ENCODE peak calls at places on chromosomes 16 and 17, in six cellular contexts. One of them, this sample, is unnamed.

GRCh38 chr17:82334622-82335394 is 1.2 kb upstream of the SECTM1 start:
- DNase-seq in bronchial epithelial cell: peak; percentile 20
- DNase-seq in fibroblast of lung: no peak
- DNase-seq in breast epithelium: no peak
- DNase-seq in iPS DF 6.9: no peak
- DNase-seq in right cardiac atrium: no peak
- DNase-seq in this sample: no peak

GRCh38 chr16:22098538-22099255 is 6.4 kb downstream of the VWA3A start:
- DNase-seq in bronchial epithelial cell: peak; percentile 62
- DNase-seq in fibroblast of lung: peak; percentile 34
- DNase-seq in breast epithelium: no peak
- DNase-seq in iPS DF 6.9: no peak
- DNase-seq in right cardiac atrium: no peak
- DNase-seq in this sample: no peak

GRCh38 chr17:66348605-66349165 is 46.3 kb downstream of the PRKCA start:
- DNase-seq in bronchial epithelial cell: peak; percentile 80
- DNase-seq in fibroblast of lung: peak; percentile 88
- DNase-seq in breast epithelium: no peak
- DNase-seq in iPS DF 6.9: no peak
- DNase-seq in right cardiac atrium: no peak
- DNase-seq in this sample: peak; percentile 78

GRCh38 chr17:10646393-10646990 is 10.6 kb downstream of the MYH3 start:
- DNase-seq in bronchial epithelial cell: peak; percentile 45
- DNase-seq in fibroblast of lung: peak; percentile 53
- DNase-seq in breast epithelium: peak; percentile 65
- DNase-seq in iPS DF 6.9: peak; percentile 47
- DNase-seq in right cardiac atrium: peak; percentile 53
- DNase-seq in this sample: peak; percentile 60

GRCh38 chr17:43014020-43014615 is 7.5 kb downstream of the IFI35 start:
- DNase-seq in bronchial epithelial cell: no peak
- DNase-seq in fibroblast of lung: no peak
- DNase-seq in breast epithelium: no peak
- DNase-seq in iPS DF 6.9: no peak
- DNase-seq in right cardiac atrium: no peak
- DNase-seq in this sample: no peak

GRCh38 chr17:17298108-17298507 is 5.1 kb upstream of the NT5M start:
- DNase-seq in bronchial epithelial cell: peak; percentile 55
- DNase-seq in fibroblast of lung: no peak
- DNase-seq in breast epithelium: no peak
- DNase-seq in iPS DF 6.9: no peak
- DNase-seq in right cardiac atrium: no peak
- DNase-seq in this sample: no peak

GRCh38 chr16:12532871-12533610 is 270.6 kb downstream of the CPPED1 start:
- DNase-seq in bronchial epithelial cell: no peak
- DNase-seq in fibroblast of lung: no peak
- DNase-seq in breast epithelium: no peak
- DNase-seq in iPS DF 6.9: no peak
- DNase-seq in right cardiac atrium: peak; percentile 38
- DNase-seq in this sample: no peak

GRCh38 chr16:56684256-56684925 is 2.1 kb downstream of the MT1X start:
- DNase-seq in bronchial epithelial cell: peak; percentile 33
- DNase-seq in fibroblast of lung: no peak
- DNase-seq in breast epithelium: no peak
- DNase-seq in iPS DF 6.9: no peak
- DNase-seq in right cardiac atrium: no peak
- DNase-seq in this sample: no peak

GRCh38 chr16:8919934-8920465 is 37.8 kb downstream of the LITAFD start:
- DNase-seq in bronchial epithelial cell: no peak
- DNase-seq in fibroblast of lung: no peak
- DNase-seq in breast epithelium: no peak
- DNase-seq in iPS DF 6.9: no peak
- DNase-seq in right cardiac atrium: no peak
- DNase-seq in this sample: no peak

GRCh38 chr17:69058165-69058564 is 2.6 kb downstream of the ABCA9 start:
- DNase-seq in bronchial epithelial cell: no peak
- DNase-seq in fibroblast of lung: no peak
- DNase-seq in breast epithelium: no peak
- DNase-seq in iPS DF 6.9: peak; percentile 13
- DNase-seq in right cardiac atrium: no peak
- DNase-seq in this sample: no peak

GRCh38 chr16:24540575-24541240 is 1.3 kb downstream of the RBBP6 start:
- DNase-seq in bronchial epithelial cell: peak; percentile 28
- DNase-seq in fibroblast of lung: peak; percentile 16
- DNase-seq in breast epithelium: no peak
- DNase-seq in iPS DF 6.9: no peak
- DNase-seq in right cardiac atrium: no peak
- DNase-seq in this sample: no peak

GRCh38 chr16:67884-68789 is 4.3 kb downstream of the RHBDF1 start:
- DNase-seq in bronchial epithelial cell: no peak
- DNase-seq in fibroblast of lung: no peak
- DNase-seq in breast epithelium: no peak
- DNase-seq in iPS DF 6.9: no peak
- DNase-seq in right cardiac atrium: peak; percentile 60
- DNase-seq in this sample: no peak

GRCh38 chr16:3266873-3267537 is 10.6 kb upstream of the MEFV start:
- DNase-seq in bronchial epithelial cell: no peak
- DNase-seq in fibroblast of lung: peak; percentile 64
- DNase-seq in breast epithelium: no peak
- DNase-seq in iPS DF 6.9: no peak
- DNase-seq in right cardiac atrium: no peak
- DNase-seq in this sample: peak; percentile 57

DNA sequence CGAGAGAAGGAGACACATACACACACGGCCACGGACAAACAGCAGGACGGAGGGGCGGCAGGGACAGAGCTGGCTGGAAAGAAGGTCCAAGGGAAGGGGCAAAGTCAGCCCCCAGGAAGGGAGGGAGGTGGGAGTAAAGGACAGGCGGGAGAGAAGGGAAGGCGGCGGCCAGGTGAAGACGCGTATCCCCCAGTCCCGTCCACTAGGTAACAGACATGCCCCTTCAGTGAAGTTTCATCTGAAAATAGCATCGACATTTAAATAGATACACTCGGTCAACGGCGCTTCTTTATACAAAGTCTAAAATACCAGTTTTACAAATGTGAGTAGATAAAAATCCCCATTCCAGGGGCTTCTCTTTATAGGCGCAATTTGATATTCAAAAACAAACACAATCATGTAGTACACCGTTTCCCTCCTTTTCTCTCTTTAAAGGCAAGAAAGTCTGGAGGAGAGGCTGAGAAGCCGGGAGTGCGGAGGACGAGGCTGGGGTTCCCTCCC is 4.5 kb downstream of the CBX8 start:
- DNase-seq in bronchial epithelial cell: no peak
- DNase-seq in fibroblast of lung: no peak
- DNase-seq in breast epithelium: no peak
- DNase-seq in iPS DF 6.9: no peak
- DNase-seq in right cardiac atrium: no peak
- DNase-seq in this sample: no peak
- H3K27me3 ChIP-seq in bronchial epithelial cell: peaks cover 39% of the 10 kb centered on the region
- H3K27me3 ChIP-seq in fibroblast of lung: peaks cover 37% of the 10 kb centered on the region
- H3K27me3 ChIP-seq in breast epithelium: peaks cover 56% of the 10 kb centered on the region
- H3K27me3 ChIP-seq in iPS DF 6.9: peaks cover 63% of the 10 kb centered on the region
- H3K27me3 ChIP-seq in right cardiac atrium: no peaks in the 10 kb centered on the region
- H3K27me3 ChIP-seq in this sample: peaks cover 8% of the 10 kb centered on the region

GRCh38 chr17:70369296-70369855 is 200.0 kb downstream of the KCNJ2 start:
- DNase-seq in bronchial epithelial cell: no peak
- DNase-seq in fibroblast of lung: peak; percentile 36
- DNase-seq in breast epithelium: no peak
- DNase-seq in iPS DF 6.9: no peak
- DNase-seq in right cardiac atrium: no peak
- DNase-seq in this sample: no peak

GRCh38 chr17:70366421-70366820 is 197.1 kb downstream of the KCNJ2 start:
- DNase-seq in bronchial epithelial cell: no peak
- DNase-seq in fibroblast of lung: no peak
- DNase-seq in breast epithelium: no peak
- DNase-seq in iPS DF 6.9: no peak
- DNase-seq in right cardiac atrium: no peak
- DNase-seq in this sample: no peak

DNA sequence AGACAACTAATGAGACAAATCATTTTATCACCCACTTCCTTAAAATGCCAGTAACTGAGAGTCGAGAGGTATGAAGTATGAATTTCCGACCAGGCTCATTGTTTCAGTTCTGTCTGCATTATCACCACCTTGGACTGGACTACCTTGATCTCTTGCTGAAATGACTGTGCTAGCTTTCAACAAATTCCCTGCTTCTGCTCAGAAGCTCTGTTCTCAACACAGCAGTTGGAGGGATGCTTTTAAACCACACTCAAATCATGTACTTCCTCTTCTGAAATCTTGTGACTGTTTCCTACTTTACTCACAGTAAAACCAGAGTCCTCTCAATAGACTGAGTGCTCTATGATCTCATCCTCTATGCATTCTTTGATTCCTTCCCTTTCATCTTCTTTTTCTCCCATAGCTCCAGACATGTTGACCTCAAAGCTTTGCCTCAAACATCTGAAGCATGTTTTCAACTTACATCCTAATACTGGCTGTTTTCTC is 195.8 kb downstream of the KCNJ2 start:
- DNase-seq in bronchial epithelial cell: peak; percentile 13
- DNase-seq in fibroblast of lung: peak; percentile 95
- DNase-seq in breast epithelium: no peak
- DNase-seq in iPS DF 6.9: no peak
- DNase-seq in right cardiac atrium: no peak
- DNase-seq in this sample: no peak
- H3K4me3 ChIP-seq in bronchial epithelial cell: no peak overlapping the region
- H3K4me3 ChIP-seq in fibroblast of lung: no peak overlapping the region
- H3K4me3 ChIP-seq in breast epithelium: no peak overlapping the region
- H3K4me3 ChIP-seq in iPS DF 6.9: no peak overlapping the region
- H3K4me3 ChIP-seq in right cardiac atrium: no peak overlapping the region
- H3K4me3 ChIP-seq in this sample: no peak overlapping the region

GRCh38 chr16:88945473-88945872 is 31.5 kb downstream of the CBFA2T3 start:
- DNase-seq in bronchial epithelial cell: no peak
- DNase-seq in fibroblast of lung: no peak
- DNase-seq in breast epithelium: no peak
- DNase-seq in iPS DF 6.9: no peak
- DNase-seq in right cardiac atrium: no peak
- DNase-seq in this sample: no peak

GRCh38 chr16:88941933-88942909 is 34.8 kb downstream of the CBFA2T3 start:
- DNase-seq in bronchial epithelial cell: no peak
- DNase-seq in fibroblast of lung: no peak
- DNase-seq in breast epithelium: no peak
- DNase-seq in iPS DF 6.9: no peak
- DNase-seq in right cardiac atrium: peak; percentile 58
- DNase-seq in this sample: no peak

GRCh38 chr16:88941051-88941932 is 35.7 kb downstream of the CBFA2T3 start:
- DNase-seq in bronchial epithelial cell: no peak
- DNase-seq in fibroblast of lung: no peak
- DNase-seq in breast epithelium: no peak
- DNase-seq in iPS DF 6.9: no peak
- DNase-seq in right cardiac atrium: no peak
- DNase-seq in this sample: no peak

GRCh38 chr16:88943741-88944140 is 33.3 kb downstream of the CBFA2T3 start:
- DNase-seq in bronchial epithelial cell: no peak
- DNase-seq in fibroblast of lung: no peak
- DNase-seq in breast epithelium: no peak
- DNase-seq in iPS DF 6.9: no peak
- DNase-seq in right cardiac atrium: no peak
- DNase-seq in this sample: no peak

GRCh38 chr16:88943131-88943664 is 33.8 kb downstream of the CBFA2T3 start:
- DNase-seq in bronchial epithelial cell: no peak
- DNase-seq in fibroblast of lung: no peak
- DNase-seq in breast epithelium: no peak
- DNase-seq in iPS DF 6.9: no peak
- DNase-seq in right cardiac atrium: no peak
- DNase-seq in this sample: no peak
- H3K27me3 ChIP-seq in bronchial epithelial cell: peaks cover 26% of the 10 kb centered on the region
- H3K27me3 ChIP-seq in fibroblast of lung: peaks cover 37% of the 10 kb centered on the region
- H3K27me3 ChIP-seq in breast epithelium: peaks cover 36% of the 10 kb centered on the region
- H3K27me3 ChIP-seq in iPS DF 6.9: peaks cover 15% of the 10 kb centered on the region
- H3K27me3 ChIP-seq in right cardiac atrium: no peaks in the 10 kb centered on the region
- H3K27me3 ChIP-seq in this sample: peaks cover 15% of the 10 kb centered on the region

DNA sequence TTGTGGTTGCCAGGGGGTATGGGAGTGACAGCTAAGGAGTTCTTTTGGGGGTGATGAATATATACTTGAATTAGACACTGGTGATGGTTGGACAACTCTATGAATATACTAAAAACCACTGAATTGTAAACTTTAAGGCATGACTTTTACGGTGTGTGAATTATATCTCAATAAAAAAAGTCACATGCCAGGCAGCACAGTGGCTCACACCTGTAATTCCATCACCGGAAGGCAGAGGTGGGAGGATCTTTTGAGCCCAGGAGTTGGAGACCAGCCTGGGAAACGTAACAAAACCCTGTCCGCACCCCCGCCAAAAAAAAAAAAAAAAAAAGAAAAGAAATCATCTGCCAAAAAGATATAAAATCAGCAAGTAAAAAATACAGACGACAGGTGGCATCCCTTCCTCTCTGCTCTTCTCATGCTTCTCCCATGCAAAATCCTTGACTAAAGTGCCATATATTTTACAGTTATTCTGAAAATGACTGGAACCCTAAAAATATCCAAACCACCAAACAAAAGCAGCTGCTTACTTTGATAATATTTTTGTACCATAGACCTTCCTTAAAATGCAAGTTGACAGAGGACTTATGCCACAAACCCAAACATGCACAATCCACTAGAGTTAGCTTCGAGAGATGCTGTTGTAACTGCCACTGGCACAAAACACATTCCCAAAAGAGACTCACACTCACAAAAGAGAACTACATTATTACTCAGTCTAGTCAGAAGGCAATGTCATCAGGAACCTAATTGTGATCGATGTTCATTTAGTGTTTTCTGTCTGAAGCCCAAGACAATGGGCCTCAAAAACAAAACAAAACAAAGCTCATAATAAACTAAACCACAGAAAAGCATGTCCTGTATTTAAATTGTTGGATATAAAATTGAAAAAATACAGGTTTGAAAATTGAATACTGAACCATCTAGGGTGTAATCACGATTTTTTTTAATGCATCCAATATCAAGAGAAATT is 2.5 kb downstream of the CRLF3 start:
- DNase-seq in bronchial epithelial cell: no peak
- DNase-seq in fibroblast of lung: no peak
- DNase-seq in breast epithelium: no peak
- DNase-seq in iPS DF 6.9: no peak
- DNase-seq in right cardiac atrium: no peak
- DNase-seq in this sample: no peak
- H3K4me3 ChIP-seq in bronchial epithelial cell: no peak overlapping the region
- H3K4me3 ChIP-seq in fibroblast of lung: no peak overlapping the region
- H3K4me3 ChIP-seq in breast epithelium: no peak overlapping the region
- H3K4me3 ChIP-seq in iPS DF 6.9: no peak overlapping the region
- H3K4me3 ChIP-seq in right cardiac atrium: no peak overlapping the region
- H3K4me3 ChIP-seq in this sample: no peak overlapping the region

DNA sequence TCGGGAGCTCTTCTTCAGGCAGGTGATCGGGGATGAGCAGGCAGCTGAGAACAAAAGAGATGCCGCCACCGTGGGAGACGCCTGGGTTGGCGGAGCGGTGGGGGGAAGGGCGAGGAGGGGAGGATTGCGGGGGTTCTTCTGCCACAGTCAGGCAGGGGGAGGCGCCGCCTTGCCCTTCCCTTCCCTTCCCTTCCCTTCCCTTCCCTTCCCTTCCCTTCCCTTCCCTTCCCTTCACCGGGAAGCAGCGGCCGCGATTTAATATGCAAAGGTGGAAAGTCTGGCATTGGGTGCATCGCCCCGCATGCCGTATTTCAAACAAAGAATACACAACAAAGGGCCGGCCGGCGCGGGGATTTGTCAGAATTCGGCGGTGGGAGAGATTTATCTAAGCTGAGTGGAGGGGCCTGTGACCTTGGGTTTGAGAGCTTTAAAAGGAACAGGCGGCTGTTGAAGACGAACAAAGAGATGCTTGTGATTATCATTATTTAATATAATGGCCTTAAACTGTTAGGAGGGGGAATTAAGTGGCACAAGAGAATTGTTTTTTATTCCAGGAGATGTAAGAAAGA is 262.3 kb upstream of the TNRC6C start:
- DNase-seq in bronchial epithelial cell: no peak
- DNase-seq in fibroblast of lung: no peak
- DNase-seq in breast epithelium: no peak
- DNase-seq in iPS DF 6.9: no peak
- DNase-seq in right cardiac atrium: no peak
- DNase-seq in this sample: no peak
- H3K27me3 ChIP-seq in bronchial epithelial cell: peaks cover 8% of the 10 kb centered on the region
- H3K27me3 ChIP-seq in fibroblast of lung: peaks cover 10% of the 10 kb centered on the region
- H3K27me3 ChIP-seq in breast epithelium: peaks cover 20% of the 10 kb centered on the region
- H3K27me3 ChIP-seq in iPS DF 6.9: peaks cover 4% of the 10 kb centered on the region
- H3K27me3 ChIP-seq in right cardiac atrium: no peaks in the 10 kb centered on the region
- H3K27me3 ChIP-seq in this sample: peaks cover 3% of the 10 kb centered on the region